ENCODE peak calls at places on chromosome 10, in five cellular contexts. M, U, Y, W and P are unnamed samples. For H3K9me3, the result is how much of the 10 kb centered on the place peaks cover.

GRCh38 chr10:120818301-120818700 is 32.9 kb upstream of the WDR11 start:
- DNase-seq in M (no peak), Y (no peak), U (no peak), W (peak), P (no peak)

GRCh38 chr10:101749033-101749432 is 26.9 kb downstream of the FGF8 start:
- DNase-seq in W (peak), U (no peak), Y (no peak), M (no peak), P (no peak)

GRCh38 chr10:77637986-77638765 is 568 bp upstream of the KCNMA1 start:
- DNase-seq in Y (peak), W (peak), U (peak), M (peak), P (no peak)

GRCh38 chr10:71713135-71714040 is 6.2 kb downstream of the C10orf105 start:
- DNase-seq in Y (no peak), W (peak), M (peak), U (no peak), P (peak)

GRCh38 chr10:63480237-63480636 is 14.5 kb upstream of the JMJD1C start:
- DNase-seq in Y (no peak), W (no peak), U (no peak), M (no peak), P (no peak)

GRCh38 chr10:96089116-96089515 is 41.0 kb upstream of the ZNF518A start:
- DNase-seq in U (no peak), W (no peak), Y (no peak), M (no peak), P (no peak)

GRCh38 chr10:62511656-62512055 is 137.5 kb downstream of the ZNF365 start:
- DNase-seq in Y (no peak), M (peak), U (no peak), W (no peak), P (no peak)

GRCh38 chr10:114009281-114009996 is 34.2 kb upstream of the ADRB1 start:
- DNase-seq in M (no peak), W (no peak), U (no peak), Y (no peak), P (no peak)

GRCh38 chr10:67602268-67602950 is 93.6 kb downstream of the CTNNA3 start:
- DNase-seq in W (no peak), U (no peak), Y (no peak), M (peak), P (no peak)

GRCh38 chr10:21696302-21696701 is 162.3 kb downstream of the MLLT10 start:
- DNase-seq in W (no peak), U (no peak), Y (no peak), M (no peak), P (no peak)

GRCh38 chr10:103720328-103720963 is 134.9 kb downstream of the SH3PXD2A start:
- DNase-seq in Y (no peak), M (no peak), U (no peak), W (no peak), P (no peak)

GRCh38 chr10:48466611-48467240 is 138.1 kb downstream of the ARHGAP22 start:
- DNase-seq in Y (peak), W (peak), M (no peak), U (no peak), P (peak)

GRCh38 chr10:78346721-78347120 is 313.1 kb downstream of the RPS24 start:
- DNase-seq in U (no peak), Y (no peak), W (no peak), M (no peak), P (no peak)

GRCh38 chr10:96890580-96890979 is 58.5 kb downstream of the LCOR start:
- DNase-seq in M (no peak), W (no peak), U (no peak), Y (no peak), P (no peak)

GRCh38 chr10:128466831-128467371 is 340.7 kb upstream of the MKI67 start:
- DNase-seq in U (no peak), M (no peak), Y (no peak), W (no peak), P (no peak)

GRCh38 chr10:13987472-13987871 is 343.3 kb downstream of the FRMD4A start:
- DNase-seq in W (no peak), Y (no peak), M (peak), U (no peak), P (no peak)

GRCh38 chr10:88209231-88209630 is 345.8 kb downstream of the PTEN start:
- DNase-seq in U (no peak), W (no peak), Y (no peak), M (no peak), P (no peak)

GRCh38 chr10:49398986-49399385 is 3.1 kb upstream of the DRGX start:
- DNase-seq in U (no peak), Y (no peak), M (no peak), W (no peak), P (no peak)

GRCh38 chr10:13852872-13853271 is 266.1 kb downstream of the PRPF18 start:
- DNase-seq in Y (no peak), W (no peak), U (no peak), M (no peak), P (peak)

GRCh38 chr10:34247560-34247959 is 567.5 kb downstream of the PARD3 start:
- DNase-seq in M (no peak), Y (no peak), W (no peak), U (no peak), P (no peak)

GRCh38 chr10:20257422-20257821 is 441.2 kb downstream of the PLXDC2 start:
- DNase-seq in M (no peak), U (no peak), W (no peak), Y (no peak), P (no peak)

GRCh38 chr10:20855398-20856038 is 41.6 kb downstream of the NEBL start:
- DNase-seq in U (no peak), Y (no peak), W (no peak), M (peak), P (no peak)

GRCh38 chr10:93039721-93040120 is 20.9 kb upstream of the CYP26C1 start:
- DNase-seq in M (peak), W (peak), U (no peak), Y (no peak), P (no peak)

GRCh38 chr10:101188942-101189341 is 40.3 kb downstream of the LBX1 start:
- DNase-seq in U (no peak), M (no peak), W (no peak), Y (no peak), P (no peak)

GRCh38 chr10:122162566-122163181 is 108.4 kb upstream of the BTBD16 start:
- DNase-seq in W (no peak), U (peak), M (no peak), Y (no peak), P (no peak)

GRCh38 chr10:14056545-14057332 is 274.0 kb downstream of the FRMD4A start:
- DNase-seq in U (no peak), M (peak), Y (no peak), W (peak), P (no peak)

GRCh38 chr10:110007171-110007700 is 548 bp upstream of the ADD3 start:
- DNase-seq in W (no peak), M (peak), Y (no peak), U (peak), P (peak)

GRCh38 chr10:28020993-28021982 is 22.4 kb upstream of the ODAD2 start:
- DNase-seq in W (no peak), U (no peak), M (peak), Y (no peak), P (no peak)

GRCh38 chr10:128484041-128484440 is 357.8 kb upstream of the MKI67 start:
- DNase-seq in U (no peak), W (no peak), M (no peak), Y (no peak), P (no peak)

GRCh38 chr10:91551856-91552255 is 81.0 kb downstream of the PPP1R3C start:
- DNase-seq in W (peak), M (peak), U (no peak), Y (no peak), P (no peak)

GRCh38 chr10:62492012-62492869 is 118.1 kb downstream of the ZNF365 start:
- DNase-seq in U (no peak), W (no peak), M (peak), Y (no peak), P (no peak)

GRCh38 chr10:38119038-38119437 is 24.9 kb downstream of the ZNF37A start:
- DNase-seq in M (no peak), Y (no peak), U (no peak), W (no peak), P (no peak)
- H3K9me3 ChIP-seq in M (under half), Y (under half), U (under half), W (half or more), P (half or more)

GRCh38 chr10:124448696-124449169 is 1.1 kb downstream of the NKX1-2 start:
- DNase-seq in Y (no peak), M (no peak), U (no peak), W (peak), P (no peak)
- H3K4me3 ChIP-seq in Y (no peak), M (no peak), U (no peak), W (peak), P (no peak)

GRCh38 chr10:131223422-131223821 is 88.1 kb downstream of the TCERG1L start:
- DNase-seq in Y (peak), M (no peak), W (no peak), U (no peak), P (no peak)

GRCh38 chr10:131219955-131220489 is 91.5 kb downstream of the TCERG1L start:
- DNase-seq in W (no peak), M (no peak), U (no peak), Y (peak), P (no peak)

GRCh38 chr10:131222986-131223385 is 88.5 kb downstream of the TCERG1L start:
- DNase-seq in M (no peak), U (no peak), Y (peak), W (no peak), P (no peak)

GRCh38 chr10:131220601-131221171 is 90.8 kb downstream of the TCERG1L start:
- DNase-seq in Y (peak), M (no peak), U (no peak), W (no peak), P (no peak)

GRCh38 chr10:131221632-131222277 is 89.8 kb downstream of the TCERG1L start:
- DNase-seq in W (no peak), Y (peak), M (no peak), U (no peak), P (no peak)
- H3K9me3 ChIP-seq in W (under half), Y (under half), M (under half), U (under half), P (under half)

GRCh38 chr10:132808247-132808567 is 22.3 kb upstream of the NKX6-2 start:
- DNase-seq in Y (no peak), W (no peak), M (no peak), U (no peak), P (no peak)
- H3K4me3 ChIP-seq in Y (no peak), W (no peak), M (no peak), U (no peak), P (no peak)

GRCh38 chr10:18565006-18565405 is 86.4 kb downstream of the NSUN6 start:
- DNase-seq in U (no peak), M (no peak), Y (no peak), W (no peak), P (no peak)

GRCh38 chr10:18566177-18566576 is 85.2 kb downstream of the NSUN6 start:
- DNase-seq in Y (no peak), W (no peak), U (no peak), M (no peak), P (no peak)

GRCh38 chr10:18563003-18563726 is 88.2 kb downstream of the NSUN6 start:
- DNase-seq in Y (no peak), M (no peak), W (no peak), U (no peak), P (no peak)

GRCh38 chr10:18571076-18571475 is 80.3 kb downstream of the NSUN6 start:
- DNase-seq in M (no peak), Y (no peak), U (no peak), W (no peak), P (no peak)

GRCh38 chr10:18567343-18567856 is 84.0 kb downstream of the NSUN6 start:
- DNase-seq in U (no peak), Y (no peak), M (no peak), W (no peak), P (no peak)
- H3K9me3 ChIP-seq in U (under half), Y (under half), M (under half), W (half or more), P (under half)